ENCODE peak calls at places on chromosomes 16 and 17, in ten cellular contexts. One of them, this sample, is unnamed.

GRCh38 chr17:14515015-14515414 is 214.1 kb downstream of the HS3ST3B1 start:
- DNase-seq in kidney tubule cell: no peak
- DNase-seq in anterior cingulate cortex: no peak
- DNase-seq in germinal center: no peak
- DNase-seq in T-helper 1 cell: no peak
- DNase-seq in activated CD4-positive, CD25-positive, alpha-beta regulatory T cell: no peak
- DNase-seq in HTR-8/SVneo: no peak
- DNase-seq in mesenteric fat pad: no peak
- DNase-seq in HFFc6: no peak
- DNase-seq in stimulated activated CD4-positive, alpha-beta T cell treated with anti-CD3 and anti-CD28 coated beads, Interleukin-1b, Interleukin-23, amount 100 ng/mL, for 24 hours: no peak
- DNase-seq in this sample: no peak

GRCh38 chr17:58335779-58336455 is 7.3 kb upstream of the TSPOAP1 start:
- DNase-seq in stimulated activated CD4-positive, alpha-beta T cell treated with anti-CD3 and anti-CD28 coated beads, Interleukin-1b, Interleukin-23, amount 100 ng/mL, for 24 hours: peak; percentile 68
- DNase-seq in HFFc6: no peak
- DNase-seq in anterior cingulate cortex: no peak
- DNase-seq in activated CD4-positive, CD25-positive, alpha-beta regulatory T cell: no peak
- DNase-seq in T-helper 1 cell: peak; percentile 67
- DNase-seq in kidney tubule cell: no peak
- DNase-seq in germinal center: no peak
- DNase-seq in HTR-8/SVneo: no peak
- DNase-seq in mesenteric fat pad: no peak
- DNase-seq in this sample: no peak

GRCh38 chr17:59437766-59438165 is 106.3 kb downstream of the YPEL2 start:
- DNase-seq in T-helper 1 cell: no peak
- DNase-seq in stimulated activated CD4-positive, alpha-beta T cell treated with anti-CD3 and anti-CD28 coated beads, Interleukin-1b, Interleukin-23, amount 100 ng/mL, for 24 hours: no peak
- DNase-seq in mesenteric fat pad: no peak
- DNase-seq in anterior cingulate cortex: no peak
- DNase-seq in kidney tubule cell: no peak
- DNase-seq in germinal center: peak; percentile 18
- DNase-seq in activated CD4-positive, CD25-positive, alpha-beta regulatory T cell: no peak
- DNase-seq in HFFc6: no peak
- DNase-seq in HTR-8/SVneo: no peak
- DNase-seq in this sample: peak; percentile 6

GRCh38 chr16:4538386-4539235 is at the start of gene CDIP1:
- DNase-seq in mesenteric fat pad: peak; percentile 99
- DNase-seq in HFFc6: peak; percentile 76
- DNase-seq in stimulated activated CD4-positive, alpha-beta T cell treated with anti-CD3 and anti-CD28 coated beads, Interleukin-1b, Interleukin-23, amount 100 ng/mL, for 24 hours: peak; percentile 97
- DNase-seq in HTR-8/SVneo: peak; percentile 94
- DNase-seq in activated CD4-positive, CD25-positive, alpha-beta regulatory T cell: peak; percentile 89
- DNase-seq in T-helper 1 cell: peak; percentile 92
- DNase-seq in germinal center: peak; percentile 91
- DNase-seq in anterior cingulate cortex: peak; percentile 97
- DNase-seq in kidney tubule cell: peak; percentile 95
- DNase-seq in this sample: peak; percentile 92

GRCh38 chr17:11900655-11901054 is 96.6 kb downstream of the ZNF18 start:
- DNase-seq in germinal center: no peak
- DNase-seq in mesenteric fat pad: no peak
- DNase-seq in anterior cingulate cortex: no peak
- DNase-seq in kidney tubule cell: no peak
- DNase-seq in HTR-8/SVneo: no peak
- DNase-seq in HFFc6: no peak
- DNase-seq in activated CD4-positive, CD25-positive, alpha-beta regulatory T cell: no peak
- DNase-seq in stimulated activated CD4-positive, alpha-beta T cell treated with anti-CD3 and anti-CD28 coated beads, Interleukin-1b, Interleukin-23, amount 100 ng/mL, for 24 hours: no peak
- DNase-seq in T-helper 1 cell: no peak
- DNase-seq in this sample: no peak

GRCh38 chr16:90026135-90026534 is 6.9 kb upstream of the DBNDD1 start:
- DNase-seq in anterior cingulate cortex: no peak
- DNase-seq in HFFc6: no peak
- DNase-seq in kidney tubule cell: peak; percentile 27
- DNase-seq in HTR-8/SVneo: no peak
- DNase-seq in mesenteric fat pad: no peak
- DNase-seq in stimulated activated CD4-positive, alpha-beta T cell treated with anti-CD3 and anti-CD28 coated beads, Interleukin-1b, Interleukin-23, amount 100 ng/mL, for 24 hours: no peak
- DNase-seq in T-helper 1 cell: no peak
- DNase-seq in activated CD4-positive, CD25-positive, alpha-beta regulatory T cell: no peak
- DNase-seq in germinal center: no peak
- DNase-seq in this sample: no peak

GRCh38 chr16:30092373-30093010 is 768 bp upstream of the TBX6 start:
- DNase-seq in germinal center: peak; percentile 91
- DNase-seq in mesenteric fat pad: peak; percentile 93
- DNase-seq in activated CD4-positive, CD25-positive, alpha-beta regulatory T cell: peak; percentile 35
- DNase-seq in stimulated activated CD4-positive, alpha-beta T cell treated with anti-CD3 and anti-CD28 coated beads, Interleukin-1b, Interleukin-23, amount 100 ng/mL, for 24 hours: peak; percentile 69
- DNase-seq in anterior cingulate cortex: peak; percentile 63
- DNase-seq in HTR-8/SVneo: no peak
- DNase-seq in HFFc6: no peak
- DNase-seq in T-helper 1 cell: peak; percentile 53
- DNase-seq in kidney tubule cell: peak; percentile 41
- DNase-seq in this sample: peak; percentile 80

GRCh38 chr16:14013571-14014283 is 57.4 kb upstream of the MRTFB start:
- DNase-seq in mesenteric fat pad: peak; percentile 67
- DNase-seq in T-helper 1 cell: no peak
- DNase-seq in stimulated activated CD4-positive, alpha-beta T cell treated with anti-CD3 and anti-CD28 coated beads, Interleukin-1b, Interleukin-23, amount 100 ng/mL, for 24 hours: no peak
- DNase-seq in germinal center: no peak
- DNase-seq in kidney tubule cell: peak; percentile 87
- DNase-seq in activated CD4-positive, CD25-positive, alpha-beta regulatory T cell: no peak
- DNase-seq in HFFc6: peak; percentile 87
- DNase-seq in HTR-8/SVneo: peak; percentile 61
- DNase-seq in anterior cingulate cortex: no peak
- DNase-seq in this sample: no peak

GRCh38 chr16:84088695-84089395 is 27.9 kb downstream of the MBTPS1 start:
- DNase-seq in mesenteric fat pad: no peak
- DNase-seq in T-helper 1 cell: peak; percentile 22
- DNase-seq in activated CD4-positive, CD25-positive, alpha-beta regulatory T cell: no peak
- DNase-seq in HFFc6: no peak
- DNase-seq in anterior cingulate cortex: no peak
- DNase-seq in stimulated activated CD4-positive, alpha-beta T cell treated with anti-CD3 and anti-CD28 coated beads, Interleukin-1b, Interleukin-23, amount 100 ng/mL, for 24 hours: peak; percentile 32
- DNase-seq in HTR-8/SVneo: no peak
- DNase-seq in kidney tubule cell: no peak
- DNase-seq in germinal center: peak; percentile 67
- DNase-seq in this sample: peak; percentile 17

GRCh38 chr17:79095345-79096055 is 20.9 kb downstream of the ENGASE start:
- DNase-seq in germinal center: no peak
- DNase-seq in anterior cingulate cortex: no peak
- DNase-seq in activated CD4-positive, CD25-positive, alpha-beta regulatory T cell: no peak
- DNase-seq in kidney tubule cell: peak; percentile 26
- DNase-seq in HFFc6: peak; percentile 4
- DNase-seq in stimulated activated CD4-positive, alpha-beta T cell treated with anti-CD3 and anti-CD28 coated beads, Interleukin-1b, Interleukin-23, amount 100 ng/mL, for 24 hours: no peak
- DNase-seq in T-helper 1 cell: no peak
- DNase-seq in mesenteric fat pad: no peak
- DNase-seq in HTR-8/SVneo: no peak
- DNase-seq in this sample: no peak

GRCh38 chr16:67993207-67994036 is 5.9 kb downstream of the DPEP2 start:
- DNase-seq in germinal center: peak; percentile 87
- DNase-seq in T-helper 1 cell: peak; percentile 76
- DNase-seq in HTR-8/SVneo: peak; percentile 88
- DNase-seq in anterior cingulate cortex: peak; percentile 16
- DNase-seq in stimulated activated CD4-positive, alpha-beta T cell treated with anti-CD3 and anti-CD28 coated beads, Interleukin-1b, Interleukin-23, amount 100 ng/mL, for 24 hours: peak; percentile 78
- DNase-seq in kidney tubule cell: peak; percentile 73
- DNase-seq in mesenteric fat pad: peak; percentile 95
- DNase-seq in activated CD4-positive, CD25-positive, alpha-beta regulatory T cell: peak; percentile 68
- DNase-seq in HFFc6: peak; percentile 27
- DNase-seq in this sample: peak; percentile 85

GRCh38 chr16:28844226-28844885 is 1.8 kb downstream of the TUFM start:
- DNase-seq in T-helper 1 cell: no peak
- DNase-seq in anterior cingulate cortex: no peak
- DNase-seq in mesenteric fat pad: no peak
- DNase-seq in stimulated activated CD4-positive, alpha-beta T cell treated with anti-CD3 and anti-CD28 coated beads, Interleukin-1b, Interleukin-23, amount 100 ng/mL, for 24 hours: no peak
- DNase-seq in HTR-8/SVneo: no peak
- DNase-seq in kidney tubule cell: no peak
- DNase-seq in HFFc6: no peak
- DNase-seq in activated CD4-positive, CD25-positive, alpha-beta regulatory T cell: no peak
- DNase-seq in germinal center: no peak
- DNase-seq in this sample: no peak

GRCh38 chr17:38730526-38731379 is 612 bp downstream of the CISD3 start:
- DNase-seq in anterior cingulate cortex: no peak
- DNase-seq in HFFc6: peak; percentile 42
- DNase-seq in stimulated activated CD4-positive, alpha-beta T cell treated with anti-CD3 and anti-CD28 coated beads, Interleukin-1b, Interleukin-23, amount 100 ng/mL, for 24 hours: no peak
- DNase-seq in kidney tubule cell: peak; percentile 84
- DNase-seq in mesenteric fat pad: no peak
- DNase-seq in HTR-8/SVneo: peak; percentile 68
- DNase-seq in T-helper 1 cell: no peak
- DNase-seq in germinal center: no peak
- DNase-seq in activated CD4-positive, CD25-positive, alpha-beta regulatory T cell: no peak
- DNase-seq in this sample: no peak

GRCh38 chr16:19282101-19282500 is 3.4 kb upstream of the CLEC19A start:
- DNase-seq in kidney tubule cell: no peak
- DNase-seq in activated CD4-positive, CD25-positive, alpha-beta regulatory T cell: no peak
- DNase-seq in anterior cingulate cortex: no peak
- DNase-seq in germinal center: no peak
- DNase-seq in HTR-8/SVneo: no peak
- DNase-seq in HFFc6: no peak
- DNase-seq in mesenteric fat pad: no peak
- DNase-seq in stimulated activated CD4-positive, alpha-beta T cell treated with anti-CD3 and anti-CD28 coated beads, Interleukin-1b, Interleukin-23, amount 100 ng/mL, for 24 hours: no peak
- DNase-seq in T-helper 1 cell: no peak
- DNase-seq in this sample: no peak

GRCh38 chr17:14690704-14691103 is 389.8 kb downstream of the HS3ST3B1 start:
- DNase-seq in germinal center: no peak
- DNase-seq in HFFc6: no peak
- DNase-seq in kidney tubule cell: no peak
- DNase-seq in HTR-8/SVneo: no peak
- DNase-seq in T-helper 1 cell: no peak
- DNase-seq in activated CD4-positive, CD25-positive, alpha-beta regulatory T cell: no peak
- DNase-seq in anterior cingulate cortex: no peak
- DNase-seq in stimulated activated CD4-positive, alpha-beta T cell treated with anti-CD3 and anti-CD28 coated beads, Interleukin-1b, Interleukin-23, amount 100 ng/mL, for 24 hours: no peak
- DNase-seq in mesenteric fat pad: no peak
- DNase-seq in this sample: no peak

GRCh38 chr17:6456914-6457687 is 12.8 kb downstream of the PIMREG start:
- DNase-seq in HFFc6: peak; percentile 61
- DNase-seq in stimulated activated CD4-positive, alpha-beta T cell treated with anti-CD3 and anti-CD28 coated beads, Interleukin-1b, Interleukin-23, amount 100 ng/mL, for 24 hours: no peak
- DNase-seq in mesenteric fat pad: no peak
- DNase-seq in kidney tubule cell: peak; percentile 81
- DNase-seq in T-helper 1 cell: no peak
- DNase-seq in germinal center: no peak
- DNase-seq in HTR-8/SVneo: peak; percentile 77
- DNase-seq in activated CD4-positive, CD25-positive, alpha-beta regulatory T cell: no peak
- DNase-seq in anterior cingulate cortex: no peak
- DNase-seq in this sample: no peak

GRCh38 chr17:47700471-47701449 is 6.8 kb downstream of the TBKBP1 start:
- DNase-seq in kidney tubule cell: no peak
- DNase-seq in T-helper 1 cell: no peak
- DNase-seq in HFFc6: no peak
- DNase-seq in activated CD4-positive, CD25-positive, alpha-beta regulatory T cell: no peak
- DNase-seq in HTR-8/SVneo: no peak
- DNase-seq in stimulated activated CD4-positive, alpha-beta T cell treated with anti-CD3 and anti-CD28 coated beads, Interleukin-1b, Interleukin-23, amount 100 ng/mL, for 24 hours: no peak
- DNase-seq in anterior cingulate cortex: no peak
- DNase-seq in germinal center: no peak
- DNase-seq in mesenteric fat pad: no peak
- DNase-seq in this sample: no peak

GRCh38 chr17:44075598-44076293 is 5.2 kb downstream of the G6PC3 start:
- DNase-seq in activated CD4-positive, CD25-positive, alpha-beta regulatory T cell: no peak
- DNase-seq in anterior cingulate cortex: no peak
- DNase-seq in mesenteric fat pad: no peak
- DNase-seq in kidney tubule cell: no peak
- DNase-seq in HTR-8/SVneo: no peak
- DNase-seq in germinal center: no peak
- DNase-seq in stimulated activated CD4-positive, alpha-beta T cell treated with anti-CD3 and anti-CD28 coated beads, Interleukin-1b, Interleukin-23, amount 100 ng/mL, for 24 hours: no peak
- DNase-seq in HFFc6: no peak
- DNase-seq in T-helper 1 cell: no peak
- DNase-seq in this sample: no peak

GRCh38 chr16:87784812-87785211 is 19.0 kb upstream of the KLHDC4 start:
- DNase-seq in germinal center: no peak
- DNase-seq in HTR-8/SVneo: peak; percentile 40
- DNase-seq in HFFc6: peak; percentile 25
- DNase-seq in activated CD4-positive, CD25-positive, alpha-beta regulatory T cell: no peak
- DNase-seq in kidney tubule cell: peak; percentile 75
- DNase-seq in stimulated activated CD4-positive, alpha-beta T cell treated with anti-CD3 and anti-CD28 coated beads, Interleukin-1b, Interleukin-23, amount 100 ng/mL, for 24 hours: no peak
- DNase-seq in anterior cingulate cortex: no peak
- DNase-seq in T-helper 1 cell: no peak
- DNase-seq in mesenteric fat pad: no peak
- DNase-seq in this sample: no peak

GRCh38 chr16:86180780-86181179 is 281.8 kb downstream of the IRF8 start:
- DNase-seq in germinal center: no peak
- DNase-seq in HFFc6: no peak
- DNase-seq in HTR-8/SVneo: no peak
- DNase-seq in anterior cingulate cortex: no peak
- DNase-seq in stimulated activated CD4-positive, alpha-beta T cell treated with anti-CD3 and anti-CD28 coated beads, Interleukin-1b, Interleukin-23, amount 100 ng/mL, for 24 hours: no peak
- DNase-seq in mesenteric fat pad: no peak
- DNase-seq in T-helper 1 cell: no peak
- DNase-seq in activated CD4-positive, CD25-positive, alpha-beta regulatory T cell: no peak
- DNase-seq in kidney tubule cell: no peak
- DNase-seq in this sample: no peak

GRCh38 chr17:78785011-78785662 is 3.1 kb upstream of the CYTH1 start:
- DNase-seq in kidney tubule cell: no peak
- DNase-seq in HTR-8/SVneo: no peak
- DNase-seq in mesenteric fat pad: no peak
- DNase-seq in T-helper 1 cell: no peak
- DNase-seq in anterior cingulate cortex: no peak
- DNase-seq in germinal center: no peak
- DNase-seq in activated CD4-positive, CD25-positive, alpha-beta regulatory T cell: no peak
- DNase-seq in stimulated activated CD4-positive, alpha-beta T cell treated with anti-CD3 and anti-CD28 coated beads, Interleukin-1b, Interleukin-23, amount 100 ng/mL, for 24 hours: no peak
- DNase-seq in HFFc6: no peak
- DNase-seq in this sample: no peak

GRCh38 chr17:21272881-21273839 is 11.4 kb upstream of the MAP2K3 start:
- DNase-seq in stimulated activated CD4-positive, alpha-beta T cell treated with anti-CD3 and anti-CD28 coated beads, Interleukin-1b, Interleukin-23, amount 100 ng/mL, for 24 hours: no peak
- DNase-seq in anterior cingulate cortex: no peak
- DNase-seq in kidney tubule cell: no peak
- DNase-seq in HTR-8/SVneo: no peak
- DNase-seq in T-helper 1 cell: no peak
- DNase-seq in germinal center: no peak
- DNase-seq in mesenteric fat pad: no peak
- DNase-seq in HFFc6: no peak
- DNase-seq in activated CD4-positive, CD25-positive, alpha-beta regulatory T cell: no peak
- DNase-seq in this sample: no peak

GRCh38 chr17:60548990-60549389 is 22.9 kb upstream of the APPBP2 start:
- DNase-seq in T-helper 1 cell: no peak
- DNase-seq in stimulated activated CD4-positive, alpha-beta T cell treated with anti-CD3 and anti-CD28 coated beads, Interleukin-1b, Interleukin-23, amount 100 ng/mL, for 24 hours: no peak
- DNase-seq in activated CD4-positive, CD25-positive, alpha-beta regulatory T cell: no peak
- DNase-seq in kidney tubule cell: no peak
- DNase-seq in HFFc6: no peak
- DNase-seq in HTR-8/SVneo: no peak
- DNase-seq in mesenteric fat pad: no peak
- DNase-seq in anterior cingulate cortex: no peak
- DNase-seq in germinal center: no peak
- DNase-seq in this sample: no peak

GRCh38 chr16:8961811-8962390 is 1.8 kb downstream of the USP7 start:
- DNase-seq in germinal center: no peak
- DNase-seq in kidney tubule cell: peak; percentile 35
- DNase-seq in HTR-8/SVneo: no peak
- DNase-seq in stimulated activated CD4-positive, alpha-beta T cell treated with anti-CD3 and anti-CD28 coated beads, Interleukin-1b, Interleukin-23, amount 100 ng/mL, for 24 hours: no peak
- DNase-seq in T-helper 1 cell: no peak
- DNase-seq in mesenteric fat pad: no peak
- DNase-seq in HFFc6: no peak
- DNase-seq in activated CD4-positive, CD25-positive, alpha-beta regulatory T cell: no peak
- DNase-seq in anterior cingulate cortex: no peak
- DNase-seq in this sample: no peak

GRCh38 chr17:33522623-33523022 is 229.5 kb upstream of the ASIC2 start:
- DNase-seq in activated CD4-positive, CD25-positive, alpha-beta regulatory T cell: no peak
- DNase-seq in HTR-8/SVneo: no peak
- DNase-seq in anterior cingulate cortex: no peak
- DNase-seq in kidney tubule cell: no peak
- DNase-seq in T-helper 1 cell: no peak
- DNase-seq in HFFc6: no peak
- DNase-seq in mesenteric fat pad: no peak
- DNase-seq in stimulated activated CD4-positive, alpha-beta T cell treated with anti-CD3 and anti-CD28 coated beads, Interleukin-1b, Interleukin-23, amount 100 ng/mL, for 24 hours: no peak
- DNase-seq in germinal center: no peak
- DNase-seq in this sample: no peak

GRCh38 chr16:31177136-31177535 is 2.8 kb upstream of the FUS start:
- DNase-seq in stimulated activated CD4-positive, alpha-beta T cell treated with anti-CD3 and anti-CD28 coated beads, Interleukin-1b, Interleukin-23, amount 100 ng/mL, for 24 hours: peak; percentile 36
- DNase-seq in HFFc6: peak; percentile 55
- DNase-seq in activated CD4-positive, CD25-positive, alpha-beta regulatory T cell: no peak
- DNase-seq in germinal center: no peak
- DNase-seq in anterior cingulate cortex: no peak
- DNase-seq in mesenteric fat pad: no peak
- DNase-seq in HTR-8/SVneo: no peak
- DNase-seq in T-helper 1 cell: peak; percentile 30
- DNase-seq in kidney tubule cell: peak; percentile 92
- DNase-seq in this sample: no peak

GRCh38 chr17:15444805-15445204 is 22.6 kb downstream of the CDRT4 start:
- DNase-seq in activated CD4-positive, CD25-positive, alpha-beta regulatory T cell: no peak
- DNase-seq in stimulated activated CD4-positive, alpha-beta T cell treated with anti-CD3 and anti-CD28 coated beads, Interleukin-1b, Interleukin-23, amount 100 ng/mL, for 24 hours: no peak
- DNase-seq in T-helper 1 cell: no peak
- DNase-seq in anterior cingulate cortex: no peak
- DNase-seq in germinal center: no peak
- DNase-seq in kidney tubule cell: no peak
- DNase-seq in HFFc6: peak; percentile 62
- DNase-seq in HTR-8/SVneo: peak; percentile 55
- DNase-seq in mesenteric fat pad: no peak
- DNase-seq in this sample: no peak

GRCh38 chr16:11797957-11798299 is 870 bp upstream of the ZC3H7A start:
- DNase-seq in germinal center: no peak
- DNase-seq in HTR-8/SVneo: no peak
- DNase-seq in activated CD4-positive, CD25-positive, alpha-beta regulatory T cell: no peak
- DNase-seq in mesenteric fat pad: no peak
- DNase-seq in anterior cingulate cortex: no peak
- DNase-seq in kidney tubule cell: peak; percentile 39
- DNase-seq in T-helper 1 cell: no peak
- DNase-seq in stimulated activated CD4-positive, alpha-beta T cell treated with anti-CD3 and anti-CD28 coated beads, Interleukin-1b, Interleukin-23, amount 100 ng/mL, for 24 hours: no peak
- DNase-seq in HFFc6: no peak
- DNase-seq in this sample: no peak